ENCODE peak calls at places on chromosomes 7 and 10, in four cellular contexts. One of them, this sample, is unnamed.

GRCh38 chr7:78473902-78474301 is 675.3 kb downstream of the PHTF2 start:
- DNase-seq in left lung: no peak
- DNase-seq in tibial artery: no peak
- DNase-seq in dorsolateral prefrontal cortex: no peak
- DNase-seq in this sample: no peak

GRCh38 chr10:96833220-96834001 is 1.3 kb downstream of the LCOR start:
- DNase-seq in left lung: peak
- DNase-seq in tibial artery: peak
- DNase-seq in dorsolateral prefrontal cortex: no peak
- DNase-seq in this sample: no peak

GRCh38 chr7:128017880-128018845 is 13.1 kb downstream of the LRRC4 start:
- DNase-seq in left lung: no peak
- DNase-seq in tibial artery: no peak
- DNase-seq in dorsolateral prefrontal cortex: no peak
- DNase-seq in this sample: no peak

GRCh38 chr7:83325083-83325482 is 162.4 kb upstream of the PCLO start:
- DNase-seq in left lung: peak
- DNase-seq in tibial artery: no peak
- DNase-seq in dorsolateral prefrontal cortex: no peak
- DNase-seq in this sample: no peak

GRCh38 chr10:48449501-48450232 is 143.2 kb downstream of the MAPK8 start:
- DNase-seq in left lung: no peak
- DNase-seq in tibial artery: peak
- DNase-seq in dorsolateral prefrontal cortex: no peak
- DNase-seq in this sample: no peak

GRCh38 chr7:5200561-5201235 is 10.7 kb downstream of the WIPI2 start:
- DNase-seq in left lung: no peak
- DNase-seq in tibial artery: no peak
- DNase-seq in dorsolateral prefrontal cortex: no peak
- DNase-seq in this sample: no peak

GRCh38 chr7:35727571-35727970 is 32.6 kb upstream of the HERPUD2 start:
- DNase-seq in left lung: no peak
- DNase-seq in tibial artery: no peak
- DNase-seq in dorsolateral prefrontal cortex: no peak
- DNase-seq in this sample: no peak

GRCh38 chr7:40331915-40332314 is 197.1 kb downstream of the SUGCT start:
- DNase-seq in left lung: no peak
- DNase-seq in tibial artery: no peak
- DNase-seq in dorsolateral prefrontal cortex: no peak
- DNase-seq in this sample: no peak

GRCh38 chr10:201328-201771 is 66.1 kb downstream of the ZMYND11 start:
- DNase-seq in left lung: no peak
- DNase-seq in tibial artery: no peak
- DNase-seq in dorsolateral prefrontal cortex: no peak
- DNase-seq in this sample: peak

GRCh38 chr7:129783097-129783919 is 169.5 kb downstream of the UBE2H start:
- DNase-seq in left lung: no peak
- DNase-seq in tibial artery: no peak
- DNase-seq in dorsolateral prefrontal cortex: no peak
- DNase-seq in this sample: no peak

GRCh38 chr7:157300406-157300770 is 36.4 kb upstream of the DNAJB6 start:
- DNase-seq in left lung: no peak
- DNase-seq in tibial artery: no peak
- DNase-seq in dorsolateral prefrontal cortex: no peak
- DNase-seq in this sample: no peak

GRCh38 chr7:135111379-135111778 is 36.5 kb upstream of the TMEM140 start:
- DNase-seq in left lung: no peak
- DNase-seq in tibial artery: no peak
- DNase-seq in dorsolateral prefrontal cortex: no peak
- DNase-seq in this sample: no peak

GRCh38 chr10:74831518-74832120 is 5.2 kb downstream of the KAT6B start:
- DNase-seq in left lung: no peak
- DNase-seq in tibial artery: no peak
- DNase-seq in dorsolateral prefrontal cortex: no peak
- DNase-seq in this sample: no peak

GRCh38 chr10:23432161-23432560 is 6.7 kb upstream of the OTUD1 start:
- DNase-seq in left lung: no peak
- DNase-seq in tibial artery: no peak
- DNase-seq in dorsolateral prefrontal cortex: no peak
- DNase-seq in this sample: no peak

GRCh38 chr7:131400833-131401593 is 73.3 kb downstream of the MKLN1 start:
- DNase-seq in left lung: no peak
- DNase-seq in tibial artery: no peak
- DNase-seq in dorsolateral prefrontal cortex: no peak
- DNase-seq in this sample: no peak

GRCh38 chr7:142412551-142413193 is 154.8 kb upstream of the PRSS58 start:
- DNase-seq in left lung: no peak
- DNase-seq in tibial artery: no peak
- DNase-seq in dorsolateral prefrontal cortex: no peak
- DNase-seq in this sample: peak

GRCh38 chr7:112202819-112203218 is 3.4 kb downstream of the DOCK4 start:
- DNase-seq in left lung: no peak
- DNase-seq in tibial artery: no peak
- DNase-seq in dorsolateral prefrontal cortex: no peak
- DNase-seq in this sample: no peak

GRCh38 chr10:79266543-79267312 is 80.5 kb upstream of the PPIF start:
- DNase-seq in left lung: peak
- DNase-seq in tibial artery: peak
- DNase-seq in dorsolateral prefrontal cortex: peak
- DNase-seq in this sample: peak

GRCh38 chr10:1297566-1298301 is 241.5 kb downstream of the WDR37 start:
- DNase-seq in left lung: no peak
- DNase-seq in tibial artery: no peak
- DNase-seq in dorsolateral prefrontal cortex: peak
- DNase-seq in this sample: no peak

GRCh38 chr7:16084370-16084769 is 337.0 kb downstream of the CRPPA start:
- DNase-seq in left lung: no peak
- DNase-seq in tibial artery: no peak
- DNase-seq in dorsolateral prefrontal cortex: no peak
- DNase-seq in this sample: no peak

GRCh38 chr10:75468612-75469011 is 37.2 kb downstream of the LRMDA start:
- DNase-seq in left lung: no peak
- DNase-seq in tibial artery: peak
- DNase-seq in dorsolateral prefrontal cortex: no peak
- DNase-seq in this sample: no peak

GRCh38 chr7:48628950-48629349 is 295.4 kb upstream of the CDC14C start:
- DNase-seq in left lung: no peak
- DNase-seq in tibial artery: no peak
- DNase-seq in dorsolateral prefrontal cortex: no peak
- DNase-seq in this sample: no peak

GRCh38 chr7:151863386-151864079 is 13.4 kb downstream of the PRKAG2 start:
- DNase-seq in left lung: peak
- DNase-seq in tibial artery: no peak
- DNase-seq in dorsolateral prefrontal cortex: no peak
- DNase-seq in this sample: no peak

GRCh38 chr7:47937065-47937687 is 11.1 kb downstream of the PKD1L1 start:
- DNase-seq in left lung: no peak
- DNase-seq in tibial artery: no peak
- DNase-seq in dorsolateral prefrontal cortex: no peak
- DNase-seq in this sample: no peak

GRCh38 chr7:132750530-132751281 is 174.4 kb upstream of the PLXNA4 start:
- DNase-seq in left lung: no peak
- DNase-seq in tibial artery: no peak
- DNase-seq in dorsolateral prefrontal cortex: no peak
- DNase-seq in this sample: peak

GRCh38 chr7:36838616-36839015 is 114.3 kb upstream of the AOAH start:
- DNase-seq in left lung: no peak
- DNase-seq in tibial artery: no peak
- DNase-seq in dorsolateral prefrontal cortex: no peak
- DNase-seq in this sample: no peak

GRCh38 chr10:102227050-102227449 is 951 bp downstream of the ELOVL3 start:
- DNase-seq in left lung: no peak
- DNase-seq in tibial artery: no peak
- DNase-seq in dorsolateral prefrontal cortex: no peak
- DNase-seq in this sample: no peak

DNA sequence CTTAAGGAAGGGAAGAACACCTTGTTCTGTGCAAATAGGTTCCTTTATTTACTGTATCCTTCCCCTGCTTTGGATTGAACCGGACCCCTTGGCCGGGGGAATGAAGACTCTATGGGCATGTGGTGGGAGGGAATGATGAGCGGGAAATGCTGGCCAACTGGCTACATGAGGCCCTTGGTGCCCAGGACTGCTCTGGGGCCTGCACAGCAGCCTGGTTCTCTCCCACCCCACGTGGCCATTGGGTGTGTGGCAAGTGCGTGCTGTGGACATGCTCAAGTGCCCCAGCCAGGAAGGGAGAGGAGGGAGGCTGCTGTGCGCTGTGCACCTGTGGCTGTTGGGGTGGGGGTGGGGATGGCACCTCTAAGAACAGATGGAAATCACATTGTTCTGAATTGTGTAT is 917.0 kb upstream of the GHITM start:
- DNase-seq in left lung: no peak
- DNase-seq in tibial artery: no peak
- DNase-seq in dorsolateral prefrontal cortex: no peak
- DNase-seq in this sample: no peak
- TF ChIP-seq CTCF in left lung: no peak
- TF ChIP-seq CTCF in tibial artery: no peak
- TF ChIP-seq CTCF in dorsolateral prefrontal cortex: no peak
- TF ChIP-seq CTCF in this sample: no peak

DNA sequence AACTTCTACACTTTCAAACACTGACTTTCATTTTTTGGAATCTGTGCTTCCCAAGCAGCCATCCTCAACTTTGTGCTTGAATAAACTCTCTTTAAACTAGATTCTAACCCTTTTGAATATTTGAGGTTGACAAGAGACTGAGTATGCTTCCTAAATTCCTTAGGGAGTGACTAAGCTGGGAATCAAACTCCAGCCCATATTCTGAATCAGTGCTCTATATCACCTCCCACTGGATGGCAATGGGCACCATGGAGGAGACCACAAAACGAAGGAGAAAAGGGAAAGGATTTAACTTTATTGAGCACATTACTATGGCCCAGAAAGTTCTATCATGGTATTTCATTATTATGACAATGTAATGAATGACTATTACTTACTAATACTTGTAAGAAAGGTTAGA is 17.2 kb upstream of the SLC26A4 start:
- DNase-seq in left lung: no peak
- DNase-seq in tibial artery: no peak
- DNase-seq in dorsolateral prefrontal cortex: no peak
- DNase-seq in this sample: no peak
- TF ChIP-seq CTCF in left lung: no peak
- TF ChIP-seq CTCF in tibial artery: no peak
- TF ChIP-seq CTCF in dorsolateral prefrontal cortex: no peak
- TF ChIP-seq CTCF in this sample: peak

GRCh38 chr7:72278550-72278949 is 133.6 kb downstream of the CALN1 start:
- DNase-seq in left lung: no peak
- DNase-seq in tibial artery: no peak
- DNase-seq in dorsolateral prefrontal cortex: no peak
- DNase-seq in this sample: no peak
- TF ChIP-seq CTCF in left lung: no peak
- TF ChIP-seq CTCF in tibial artery: no peak
- TF ChIP-seq CTCF in dorsolateral prefrontal cortex: no peak
- TF ChIP-seq CTCF in this sample: no peak

GRCh38 chr7:27723086-27723485 is 16.9 kb upstream of the TAX1BP1 start:
- DNase-seq in left lung: no peak
- DNase-seq in tibial artery: no peak
- DNase-seq in dorsolateral prefrontal cortex: peak
- DNase-seq in this sample: no peak
- TF ChIP-seq CTCF in left lung: no peak
- TF ChIP-seq CTCF in tibial artery: no peak
- TF ChIP-seq CTCF in dorsolateral prefrontal cortex: no peak
- TF ChIP-seq CTCF in this sample: peak

DNA sequence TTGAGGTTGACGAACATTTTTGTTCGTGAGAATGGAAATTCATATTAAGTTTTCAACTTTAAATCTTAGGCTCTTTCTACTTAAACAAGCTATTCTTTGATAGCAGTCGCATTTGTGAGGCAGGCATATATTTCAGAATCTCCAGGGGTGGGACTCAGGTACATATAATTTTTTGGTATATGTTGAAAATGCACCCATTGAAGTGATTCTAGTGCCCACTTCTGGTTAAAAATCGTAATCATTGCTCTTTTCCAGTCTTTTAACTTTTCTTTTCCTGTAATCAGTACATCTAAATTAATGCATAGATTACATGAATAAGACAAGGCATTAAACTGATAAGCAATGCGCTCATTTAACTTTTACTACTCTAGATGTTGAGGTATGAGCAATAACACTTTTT is 67.8 kb downstream of the ZNRF2 start:
- DNase-seq in left lung: no peak
- DNase-seq in tibial artery: no peak
- DNase-seq in dorsolateral prefrontal cortex: no peak
- DNase-seq in this sample: no peak
- TF ChIP-seq CTCF in left lung: no peak
- TF ChIP-seq CTCF in tibial artery: no peak
- TF ChIP-seq CTCF in dorsolateral prefrontal cortex: no peak
- TF ChIP-seq CTCF in this sample: no peak

GRCh38 chr10:87863102-87863943 is at the start of the genes KLLN and PTEN:
- DNase-seq in left lung: peak
- DNase-seq in tibial artery: peak
- DNase-seq in dorsolateral prefrontal cortex: peak
- DNase-seq in this sample: peak
- TF ChIP-seq CTCF in left lung: no peak
- TF ChIP-seq CTCF in tibial artery: no peak
- TF ChIP-seq CTCF in dorsolateral prefrontal cortex: peak
- TF ChIP-seq CTCF in this sample: no peak

GRCh38 chr7:114929570-114929969 is 7.7 kb downstream of the MDFIC start:
- DNase-seq in left lung: no peak
- DNase-seq in tibial artery: no peak
- DNase-seq in dorsolateral prefrontal cortex: no peak
- DNase-seq in this sample: no peak
- TF ChIP-seq CTCF in left lung: no peak
- TF ChIP-seq CTCF in tibial artery: no peak
- TF ChIP-seq CTCF in dorsolateral prefrontal cortex: no peak
- TF ChIP-seq CTCF in this sample: peak

GRCh38 chr7:25388681-25389080 is 160.4 kb upstream of the NPVF start:
- DNase-seq in left lung: no peak
- DNase-seq in tibial artery: no peak
- DNase-seq in dorsolateral prefrontal cortex: no peak
- DNase-seq in this sample: no peak

GRCh38 chr7:25389489-25390106 is 161.3 kb upstream of the NPVF start:
- DNase-seq in left lung: no peak
- DNase-seq in tibial artery: no peak
- DNase-seq in dorsolateral prefrontal cortex: no peak
- DNase-seq in this sample: no peak

GRCh38 chr7:25395976-25396375 is 167.7 kb upstream of the NPVF start:
- DNase-seq in left lung: no peak
- DNase-seq in tibial artery: no peak
- DNase-seq in dorsolateral prefrontal cortex: no peak
- DNase-seq in this sample: no peak

GRCh38 chr7:25392571-25393338 is 164.5 kb upstream of the NPVF start:
- DNase-seq in left lung: no peak
- DNase-seq in tibial artery: peak
- DNase-seq in dorsolateral prefrontal cortex: no peak
- DNase-seq in this sample: no peak

GRCh38 chr7:25391295-25391861 is 163.1 kb upstream of the NPVF start:
- DNase-seq in left lung: no peak
- DNase-seq in tibial artery: no peak
- DNase-seq in dorsolateral prefrontal cortex: no peak
- DNase-seq in this sample: no peak
- TF ChIP-seq CTCF in left lung: peak
- TF ChIP-seq CTCF in tibial artery: peak
- TF ChIP-seq CTCF in dorsolateral prefrontal cortex: peak
- TF ChIP-seq CTCF in this sample: peak

This sample was measured in retinal pigment epithelial cell.